ENCODE peak calls at places on chromosome 12, in ten cellular contexts. Q, P, W, M, J, F, R, N, I and X are unnamed samples.
A peak's percentile ranks its signal among the peaks of the same experiment; 100 is the strongest.

GRCh38 chr12:4286771-4287317 is 13.3 kb downstream of the CCND2 start:
- DNase-seq in I (no peak), Q (no peak), J (no peak), P (no peak), N (no peak), R (no peak), W (no peak), F (no peak), M (no peak), X (no peak)

GRCh38 chr12:89783321-89784060 is 74.9 kb upstream of the ATP2B1 start:
- DNase-seq in W (peak; percentile 67), P (no peak), J (no peak), I (no peak), M (no peak), R (no peak), F (no peak), Q (no peak), N (no peak), X (no peak)

GRCh38 chr12:114933428-114934160 is 249.6 kb upstream of the TBX3 start:
- DNase-seq in Q (no peak), J (no peak), M (no peak), W (peak; percentile 94), N (no peak), F (no peak), P (no peak), I (peak; percentile 90), R (peak; percentile 73), X (no peak)

GRCh38 chr12:69470189-69471094 is at the start of gene FRS2:
- DNase-seq in Q (peak; percentile 91), R (peak; percentile 89), P (peak; percentile 92), N (peak; percentile 86), M (peak; percentile 19), J (peak; percentile 88), W (peak; percentile 86), I (peak; percentile 94), F (peak; percentile 91), X (peak; percentile 95)

GRCh38 chr12:13566286-13566685 is 369.8 kb downstream of the EMP1 start:
- DNase-seq in Q (no peak), F (no peak), W (no peak), M (no peak), R (no peak), N (no peak), J (no peak), I (no peak), P (no peak), X (no peak)

GRCh38 chr12:55681142-55682077 is 26.3 kb downstream of the ITGA7 start:
- DNase-seq in M (no peak), F (no peak), N (no peak), I (peak; percentile 90), J (no peak), R (peak; percentile 76), W (peak; percentile 51), Q (no peak), P (peak; percentile 45), X (peak; percentile 81)

GRCh38 chr12:107228076-107228475 is 134.7 kb upstream of the CRY1 start:
- DNase-seq in R (no peak), N (no peak), J (no peak), I (no peak), M (no peak), W (no peak), F (no peak), P (no peak), Q (no peak), X (no peak)

GRCh38 chr12:5154091-5154490 is 110.4 kb downstream of the KCNA5 start:
- DNase-seq in J (no peak), W (no peak), I (no peak), F (no peak), M (no peak), N (no peak), R (no peak), P (no peak), Q (no peak), X (no peak)

GRCh38 chr12:9066183-9066623 is 49.5 kb downstream of the A2M start:
- DNase-seq in J (no peak), I (no peak), R (no peak), F (no peak), P (no peak), W (no peak), N (no peak), Q (no peak), M (no peak), X (no peak)

GRCh38 chr12:9064201-9064814 is 51.4 kb downstream of the A2M start:
- DNase-seq in P (peak; percentile 54), W (peak; percentile 10), M (no peak), F (peak; percentile 62), N (peak; percentile 45), J (peak; percentile 54), R (no peak), Q (peak; percentile 36), I (peak; percentile 57), X (peak; percentile 79)

GRCh38 chr12:9066755-9067433 is 48.8 kb downstream of the A2M start:
- DNase-seq in P (no peak), R (no peak), W (no peak), I (no peak), F (no peak), Q (no peak), M (no peak), J (no peak), N (no peak), X (no peak)

GRCh38 chr12:9065607-9065856 is 50.2 kb downstream of the A2M start:
- DNase-seq in P (no peak), M (no peak), I (no peak), F (no peak), N (no peak), J (no peak), R (no peak), W (no peak), Q (no peak), X (no peak)

DNA sequence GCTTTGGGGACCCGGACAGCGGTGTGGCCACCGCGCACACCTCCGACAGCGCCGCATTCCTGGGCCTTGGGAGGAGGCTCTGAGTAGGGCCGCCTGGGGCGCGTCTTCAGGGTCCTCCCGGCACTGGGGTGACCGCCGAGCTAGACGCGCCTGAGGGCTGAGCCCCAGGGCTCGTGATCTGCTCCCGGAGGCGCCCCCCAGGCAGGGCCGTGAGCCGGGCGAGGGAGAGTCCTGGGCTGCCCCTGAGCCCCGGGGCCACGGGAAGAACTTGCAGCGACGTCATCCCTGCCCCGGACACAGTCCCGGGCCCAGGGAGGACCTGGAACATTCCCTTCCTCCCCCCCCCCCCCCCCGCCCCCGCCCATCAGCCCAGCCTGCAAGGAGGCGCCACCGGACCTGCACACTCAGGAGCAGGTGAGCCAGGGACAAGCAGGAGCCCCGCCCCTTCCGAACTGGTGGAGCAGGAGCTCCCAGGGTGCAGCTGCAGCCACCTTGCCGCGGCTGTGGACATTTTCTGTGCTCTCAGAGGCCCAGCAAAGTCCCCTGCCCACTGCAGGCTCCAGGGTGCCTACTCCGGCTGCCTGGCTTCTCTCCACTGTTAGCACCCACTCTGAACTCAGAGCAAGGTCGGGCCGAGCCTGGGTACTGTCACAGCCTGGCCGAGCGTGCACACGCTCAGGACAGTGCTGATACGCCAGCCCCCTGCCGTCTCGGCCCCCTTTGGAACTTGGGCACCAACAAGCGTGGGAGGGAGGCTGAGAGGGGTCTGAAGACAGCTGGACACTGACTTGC is 50.7 kb downstream of the A2M start:
- DNase-seq in J (no peak), M (no peak), Q (no peak), W (no peak), N (peak; percentile 75), P (peak; percentile 75), R (no peak), F (peak; percentile 81), I (peak; percentile 60), X (peak; percentile 89)
- TF ChIP-seq POLR2A in J (no peak), M (no peak), Q (no peak), W (no peak), N (no peak), P (peak; percentile 92), R (no peak), F (peak; percentile 89), I (peak; percentile 67), X (peak; percentile 89)

GRCh38 chr12:122078141-122079037 is at the start of gene MLXIP:
- DNase-seq in J (peak; percentile 85), I (peak; percentile 94), N (peak; percentile 91), Q (peak; percentile 87), R (peak; percentile 94), M (no peak), F (peak; percentile 96), W (peak; percentile 89), P (peak; percentile 95), X (peak; percentile 98)
- TF ChIP-seq POLR2A in J (peak; percentile 61), I (peak; percentile 67), N (no peak), Q (peak; percentile 90), R (peak; percentile 89), M (peak; percentile 83), F (peak; percentile 97), W (peak; percentile 95), P (peak; percentile 100), X (peak; percentile 61)

GRCh38 chr12:52050771-52051541 is at the start of gene NR4A1:
- DNase-seq in I (peak; percentile 95), N (peak; percentile 97), R (peak; percentile 84), F (peak; percentile 100), P (peak; percentile 99), W (peak; percentile 95), J (peak; percentile 98), M (peak; percentile 49), Q (peak; percentile 93), X (peak; percentile 100)
- TF ChIP-seq POLR2A in I (peak; percentile 94), N (no peak), R (peak; percentile 31), F (peak; percentile 98), P (peak; percentile 97), W (peak; percentile 97), J (peak; percentile 89), M (peak; percentile 85), Q (peak; percentile 62), X (peak; percentile 98)

GRCh38 chr12:132887513-132888341 is at the start of gene CHFR:
- DNase-seq in N (peak; percentile 96), J (peak; percentile 95), W (peak; percentile 96), P (peak; percentile 97), F (peak; percentile 95), I (peak; percentile 85), Q (peak; percentile 92), M (peak; percentile 77), R (peak; percentile 96), X (peak; percentile 99)
- TF ChIP-seq POLR2A in N (no peak), J (peak; percentile 85), W (peak; percentile 77), P (no peak), F (no peak), I (peak; percentile 20), Q (peak; percentile 77), M (peak; percentile 86), R (peak; percentile 28), X (peak; percentile 26)

DNA sequence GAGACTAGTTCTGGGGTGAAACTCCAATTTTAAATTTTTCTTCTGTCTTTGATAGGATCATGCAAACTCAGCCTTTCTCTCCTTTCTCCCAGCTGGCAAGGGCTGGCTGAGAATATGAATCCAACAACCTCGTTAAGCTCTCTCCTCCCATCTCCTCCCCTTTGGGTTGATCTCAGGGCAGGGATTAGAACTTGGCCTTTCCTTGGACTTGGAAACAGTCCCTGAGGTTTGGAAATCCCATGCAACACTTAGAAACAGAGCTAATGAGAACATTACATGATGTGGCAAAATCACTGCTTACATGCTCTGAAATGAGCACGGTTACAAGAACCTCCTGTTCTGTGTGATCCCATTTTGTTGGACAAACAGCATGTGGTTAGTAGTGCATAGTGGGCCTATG is 31.6 kb downstream of the ACACB start:
- DNase-seq in F (peak; percentile 79), Q (no peak), R (no peak), M (no peak), P (peak; percentile 71), W (no peak), I (no peak), N (peak; percentile 71), J (no peak), X (peak; percentile 89)
- TF ChIP-seq POLR2A in F (no peak), Q (no peak), R (no peak), M (no peak), P (no peak), W (no peak), I (no peak), N (no peak), J (no peak), X (no peak)